ENCODE peak calls at places on chromosomes 13 and 19, in four cellular contexts. F is GM03348, M is colonic mucosa, C is AG04450. T is an unnamed sample.

GRCh38 chr19:55641376-55642152 is 762 bp downstream of the ZNF580 start:
- DNase-seq in M (peak; percentile 57), F (no peak), C (no peak), T (no peak)

GRCh38 chr19:14089412-14089661 is 1.2 kb downstream of the SAMD1 start:
- DNase-seq in C (no peak), F (no peak), M (no peak), T (no peak)

GRCh38 chr13:59111711-59112110 is 1052.0 kb downstream of the DIAPH3 start:
- DNase-seq in M (no peak), F (peak; percentile 5), C (peak; percentile 42), T (peak; percentile 25)

GRCh38 chr13:111242585-111242984 is 77.9 kb upstream of the TEX29 start:
- DNase-seq in F (no peak), C (no peak), M (no peak), T (no peak)

GRCh38 chr13:51342706-51343105 is 3.2 kb downstream of the SERPINE3 start:
- DNase-seq in M (no peak), C (peak; percentile 4), F (peak; percentile 73), T (no peak)

GRCh38 chr13:94433055-94433947 is 46.2 kb downstream of the DCT start:
- DNase-seq in F (no peak), M (no peak), C (no peak), T (no peak)

GRCh38 chr19:11578342-11579142 is 1.1 kb upstream of the ACP5 start:
- DNase-seq in F (no peak), C (no peak), M (peak; percentile 74), T (no peak)

GRCh38 chr19:20103091-20103501 is 25.3 kb downstream of the ZNF90 start:
- DNase-seq in M (no peak), C (no peak), F (no peak), T (no peak)

GRCh38 chr13:48675247-48675646 is 21.5 kb downstream of the CYSLTR2 start:
- DNase-seq in F (no peak), C (no peak), M (no peak), T (no peak)

GRCh38 chr19:41690801-41691065 is 2.7 kb upstream of the CEACAM7 start:
- DNase-seq in M (no peak), F (no peak), C (no peak), T (no peak)

GRCh38 chr13:109451726-109452125 is 334.7 kb downstream of the IRS2 start:
- DNase-seq in F (no peak), M (no peak), C (no peak), T (no peak)

GRCh38 chr19:55070755-55071502 is 4.7 kb upstream of the EPS8L1 start:
- DNase-seq in C (peak; percentile 11), M (peak; percentile 94), F (peak; percentile 54), T (no peak)

GRCh38 chr13:22451345-22451744 is 729.4 kb upstream of the SGCG start:
- DNase-seq in M (no peak), F (no peak), C (no peak), T (no peak)